ENCODE peak calls at places on chromosomes 2 and 18, in ten cellular contexts. M is KG1; H is upper lobe of left lung; V is putamen; D is effector CD4-positive, alpha-beta T cell; I is posterior cingulate gyrus; Q is pancreas; L is NCI-H1105 treated with DMSO at 0.1 percent for 48 hours; Y is posterior vena cava; C is myocyte. B is an unnamed sample.

GRCh38 chr18:24368749-24369148 is 28.9 kb downstream of the OSBPL1A start:
- DNase-seq in V (peak; percentile 21), M (no peak), L (no peak), D (no peak), I (no peak), Q (no peak), C (peak; percentile 40), H (no peak), Y (no peak), B (no peak)

GRCh38 chr2:39683022-39683699 is 17.4 kb downstream of the TMEM178A start:
- DNase-seq in I (no peak), M (no peak), V (no peak), Q (no peak), L (no peak), H (no peak), D (no peak), C (no peak), Y (no peak), B (no peak)

GRCh38 chr2:98809878-98810587 is 79.1 kb upstream of the MGAT4A start:
- DNase-seq in H (no peak), L (no peak), V (no peak), Q (no peak), Y (no peak), I (no peak), C (no peak), D (no peak), M (no peak), B (no peak)

GRCh38 chr2:177758591-177759371 is 313.8 kb downstream of the PDE11A start:
- DNase-seq in D (no peak), M (no peak), Q (no peak), I (peak; percentile 44), V (peak; percentile 50), C (peak; percentile 68), Y (no peak), L (peak; percentile 12), H (peak; percentile 45), B (peak; percentile 4)

GRCh38 chr18:9890191-9890590 is 4.4 kb downstream of the TXNDC2 start:
- DNase-seq in C (no peak), Y (no peak), H (no peak), I (no peak), Q (no peak), M (no peak), L (no peak), D (no peak), V (no peak), B (no peak)

GRCh38 chr2:10303634-10304378 is 1.1 kb downstream of the HPCAL1 start:
- DNase-seq in H (peak; percentile 94), I (peak; percentile 60), C (peak; percentile 70), L (peak; percentile 41), V (no peak), Q (peak; percentile 81), M (peak; percentile 62), D (peak; percentile 35), Y (peak; percentile 88), B (peak; percentile 63)

GRCh38 chr2:203804070-203804469 is 63.5 kb upstream of the CTLA4 start:
- DNase-seq in D (peak; percentile 4), H (no peak), M (no peak), L (no peak), Q (no peak), I (no peak), V (no peak), Y (no peak), C (peak; percentile 95), B (no peak)

GRCh38 chr18:67092141-67092540 is 424.4 kb downstream of the DSEL start:
- DNase-seq in Y (no peak), H (no peak), D (no peak), I (no peak), V (no peak), L (no peak), M (no peak), Q (no peak), C (no peak), B (no peak)

GRCh38 chr18:3499498-3499897 is 49.5 kb downstream of the TGIF1 start:
- DNase-seq in M (no peak), Y (no peak), V (no peak), L (no peak), C (no peak), I (no peak), D (no peak), Q (no peak), H (no peak), B (no peak)

GRCh38 chr18:51135361-51135760 is 62.1 kb downstream of the MEX3C start:
- DNase-seq in Q (no peak), C (peak; percentile 47), I (no peak), V (no peak), D (no peak), Y (no peak), M (no peak), H (no peak), L (no peak), B (no peak)

GRCh38 chr18:8769509-8769908 is 64.2 kb downstream of the MTCL1 start:
- DNase-seq in V (no peak), I (no peak), H (no peak), Q (no peak), D (no peak), L (no peak), M (no peak), C (no peak), Y (no peak), B (no peak)